ENCODE peak calls at places on chromosomes 3 and 15, in four cellular contexts. One of them, this sample, is unnamed.

GRCh38 chr3:32077260-32078084 is 28.9 kb upstream of the GPD1L start:
- DNase-seq in K562: no peak
- DNase-seq in GM12878: no peak
- DNase-seq in HepG2: peak; percentile 68
- DNase-seq in this sample: peak; percentile 14

GRCh38 chr3:35864871-35865270 is 225.5 kb downstream of the ARPP21 start:
- DNase-seq in K562: no peak
- DNase-seq in GM12878: no peak
- DNase-seq in HepG2: no peak
- DNase-seq in this sample: peak; percentile 40

GRCh38 chr3:59300727-59301134 is 250.9 kb upstream of the CFAP20DC start:
- DNase-seq in K562: no peak
- DNase-seq in GM12878: no peak
- DNase-seq in HepG2: no peak
- DNase-seq in this sample: no peak

GRCh38 chr15:22884344-22884743 is 45.9 kb downstream of the NIPA2 start:
- DNase-seq in K562: no peak
- DNase-seq in GM12878: no peak
- DNase-seq in HepG2: peak; percentile 7
- DNase-seq in this sample: peak; percentile 32

GRCh38 chr3:24678441-24678865 is 183.8 kb upstream of the THRB start:
- DNase-seq in K562: peak; percentile 15
- DNase-seq in GM12878: no peak
- DNase-seq in HepG2: no peak
- DNase-seq in this sample: no peak

GRCh38 chr3:127254730-127255129 is 33.1 kb downstream of the PRR20G start:
- DNase-seq in K562: peak; percentile 19
- DNase-seq in GM12878: no peak
- DNase-seq in HepG2: peak; percentile 16
- DNase-seq in this sample: peak; percentile 2

GRCh38 chr3:161770532-161771386 is 274.2 kb downstream of the OTOL1 start:
- DNase-seq in K562: no peak
- DNase-seq in GM12878: peak; percentile 69
- DNase-seq in HepG2: no peak
- DNase-seq in this sample: no peak

GRCh38 chr3:194585880-194586281 is 47.3 kb downstream of the TMEM44 start:
- DNase-seq in K562: peak; percentile 30
- DNase-seq in GM12878: no peak
- DNase-seq in HepG2: no peak
- DNase-seq in this sample: no peak

GRCh38 chr15:87971076-87971475 is 285.5 kb downstream of the NTRK3 start:
- DNase-seq in K562: no peak
- DNase-seq in GM12878: no peak
- DNase-seq in HepG2: no peak
- DNase-seq in this sample: no peak

GRCh38 chr15:30872341-30872748 is 31.4 kb upstream of the FAN1 start:
- DNase-seq in K562: no peak
- DNase-seq in GM12878: no peak
- DNase-seq in HepG2: no peak
- DNase-seq in this sample: no peak

GRCh38 chr3:138879541-138880380 is 45.0 kb upstream of the PIK3CB start:
- DNase-seq in K562: no peak
- DNase-seq in GM12878: no peak
- DNase-seq in HepG2: no peak
- DNase-seq in this sample: peak; percentile 27
- TF ChIP-seq JUNB in K562: no peak
- TF ChIP-seq JUNB in GM12878: no peak
- TF ChIP-seq JUNB in HepG2: no peak
- TF ChIP-seq JUNB in this sample: no peak

GRCh38 chr3:186194451-186194811 is 85.5 kb upstream of the ETV5 start:
- DNase-seq in K562: no peak
- DNase-seq in GM12878: no peak
- DNase-seq in HepG2: no peak
- DNase-seq in this sample: no peak

GRCh38 chr3:186198442-186198841 is 89.6 kb upstream of the ETV5 start:
- DNase-seq in K562: no peak
- DNase-seq in GM12878: no peak
- DNase-seq in HepG2: no peak
- DNase-seq in this sample: no peak

GRCh38 chr3:186192823-186193222 is 83.9 kb upstream of the ETV5 start:
- DNase-seq in K562: no peak
- DNase-seq in GM12878: no peak
- DNase-seq in HepG2: no peak
- DNase-seq in this sample: no peak

GRCh38 chr3:186189492-186189891 is 80.6 kb upstream of the ETV5 start:
- DNase-seq in K562: no peak
- DNase-seq in GM12878: no peak
- DNase-seq in HepG2: peak; percentile 11
- DNase-seq in this sample: no peak

DNA sequence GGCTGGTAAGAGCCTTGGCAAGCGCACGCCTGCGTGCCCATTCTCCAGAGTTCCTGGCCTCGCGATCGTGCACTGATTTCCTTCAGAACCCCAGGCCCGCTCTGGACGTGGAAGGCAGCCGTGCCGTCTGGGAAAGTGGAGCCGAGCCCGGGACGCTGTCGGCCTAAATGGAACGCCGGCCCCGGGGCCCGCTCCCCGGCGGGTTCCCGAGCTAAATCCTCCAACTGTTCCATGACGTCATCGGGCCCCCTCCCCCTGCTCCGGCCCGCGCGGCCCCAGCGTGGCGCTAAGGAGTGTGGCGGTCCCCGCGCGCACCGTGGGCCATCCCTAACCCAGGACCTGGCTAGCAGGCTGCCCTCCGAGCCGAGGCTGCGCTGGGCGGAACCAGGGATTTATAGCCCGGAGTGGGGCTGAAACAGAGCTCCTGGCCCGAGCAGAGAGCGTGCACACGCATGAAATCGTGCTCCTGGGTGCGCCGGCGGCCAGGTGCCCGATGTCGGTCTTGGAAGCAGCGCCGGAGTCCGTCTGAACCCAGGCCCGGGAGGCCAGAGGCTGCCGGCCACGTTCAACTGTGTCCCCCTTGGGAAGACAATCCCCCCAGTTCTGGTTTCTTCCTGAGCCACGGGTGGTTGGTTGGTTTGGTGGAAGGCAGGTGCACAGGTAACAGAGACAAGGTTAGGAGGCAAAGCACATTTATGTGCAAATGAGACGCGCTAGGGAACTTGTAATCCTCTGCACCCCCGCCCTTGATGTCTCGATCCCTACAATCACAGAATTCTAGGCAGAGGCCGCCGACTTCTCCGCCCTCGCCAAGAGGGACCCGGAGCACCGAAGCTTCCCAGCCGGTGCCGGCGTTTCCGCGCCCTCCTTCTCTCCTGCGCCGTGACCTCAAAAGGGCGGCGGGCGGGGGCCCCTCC is 84.9 kb upstream of the ETV5 start:
- DNase-seq in K562: no peak
- DNase-seq in GM12878: no peak
- DNase-seq in HepG2: no peak
- DNase-seq in this sample: peak; percentile 84
- TF ChIP-seq EZH2 in K562: no peak
- TF ChIP-seq EZH2 in GM12878: no peak
- TF ChIP-seq EZH2 in HepG2: no peak
- TF ChIP-seq EZH2 in this sample: peak; percentile 38

GRCh38 chr15:96323250-96324162 is 7.0 kb upstream of the NR2F2 start:
- DNase-seq in K562: no peak
- DNase-seq in GM12878: no peak
- DNase-seq in HepG2: no peak
- DNase-seq in this sample: peak; percentile 41
- TF ChIP-seq CREB1 in K562: no peak
- TF ChIP-seq CREB1 in GM12878: no peak
- TF ChIP-seq CREB1 in HepG2: no peak
- TF ChIP-seq CREB1 in this sample: no peak

GRCh38 chr3:14829811-14830210 is 11.0 kb downstream of the FGD5 start:
- DNase-seq in K562: no peak
- DNase-seq in GM12878: no peak
- DNase-seq in HepG2: no peak
- DNase-seq in this sample: no peak
- TF ChIP-seq JUNB in K562: no peak
- TF ChIP-seq JUNB in GM12878: no peak
- TF ChIP-seq JUNB in HepG2: no peak
- TF ChIP-seq JUNB in this sample: no peak

DNA sequence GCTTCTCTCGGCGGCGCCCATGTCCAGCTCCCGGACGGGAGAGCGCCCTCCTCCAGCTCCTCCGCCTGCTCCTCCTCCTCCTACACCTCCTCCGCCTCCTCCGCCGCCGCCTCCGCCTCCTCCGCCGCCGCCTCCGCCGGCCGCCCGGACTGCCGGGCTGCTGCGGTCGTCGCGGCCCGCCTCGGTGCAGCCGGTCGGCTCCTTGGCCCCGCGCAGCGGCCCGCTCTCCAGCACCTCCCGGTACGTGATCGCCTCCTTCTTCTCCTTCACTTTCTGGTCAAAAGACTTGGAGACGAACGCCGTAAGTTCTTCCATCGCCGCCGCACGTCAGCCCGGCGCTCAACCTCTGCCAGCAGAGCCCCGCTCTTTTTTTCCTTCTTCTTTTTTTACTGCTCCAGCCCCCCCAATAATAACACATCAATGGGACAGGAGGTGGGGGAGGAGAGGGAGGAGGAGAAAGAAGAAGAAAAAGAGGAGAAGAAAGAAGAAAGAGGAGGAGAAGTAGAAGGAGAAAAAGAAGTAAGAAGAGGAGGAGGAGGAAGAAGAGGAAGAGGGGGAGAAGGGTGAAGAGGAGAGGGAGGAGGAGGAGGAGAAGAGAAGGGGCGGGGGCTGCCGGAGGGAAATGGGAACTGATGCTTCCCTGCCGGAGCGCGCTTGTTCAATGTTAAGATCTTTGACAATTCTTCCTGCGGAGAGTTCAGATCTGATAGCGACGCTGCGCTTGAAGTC is at the start of gene SHOX2:
- DNase-seq in K562: peak; percentile 72
- DNase-seq in GM12878: no peak
- DNase-seq in HepG2: no peak
- DNase-seq in this sample: peak; percentile 78
- TF ChIP-seq EZH2 in K562: no peak
- TF ChIP-seq EZH2 in GM12878: no peak
- TF ChIP-seq EZH2 in HepG2: peak; percentile 60
- TF ChIP-seq EZH2 in this sample: peak; percentile 99

GRCh38 chr3:187999821-188000220 is 154.1 kb upstream of the LPP start:
- DNase-seq in K562: no peak
- DNase-seq in GM12878: no peak
- DNase-seq in HepG2: no peak
- DNase-seq in this sample: peak; percentile 16

GRCh38 chr3:187997490-187997889 is 156.5 kb upstream of the LPP start:
- DNase-seq in K562: no peak
- DNase-seq in GM12878: no peak
- DNase-seq in HepG2: no peak
- DNase-seq in this sample: no peak

GRCh38 chr3:187996609-187997008 is 157.3 kb upstream of the LPP start:
- DNase-seq in K562: no peak
- DNase-seq in GM12878: no peak
- DNase-seq in HepG2: no peak
- DNase-seq in this sample: no peak

GRCh38 chr3:187998611-187999010 is 155.3 kb upstream of the LPP start:
- DNase-seq in K562: no peak
- DNase-seq in GM12878: no peak
- DNase-seq in HepG2: no peak
- DNase-seq in this sample: no peak

DNA sequence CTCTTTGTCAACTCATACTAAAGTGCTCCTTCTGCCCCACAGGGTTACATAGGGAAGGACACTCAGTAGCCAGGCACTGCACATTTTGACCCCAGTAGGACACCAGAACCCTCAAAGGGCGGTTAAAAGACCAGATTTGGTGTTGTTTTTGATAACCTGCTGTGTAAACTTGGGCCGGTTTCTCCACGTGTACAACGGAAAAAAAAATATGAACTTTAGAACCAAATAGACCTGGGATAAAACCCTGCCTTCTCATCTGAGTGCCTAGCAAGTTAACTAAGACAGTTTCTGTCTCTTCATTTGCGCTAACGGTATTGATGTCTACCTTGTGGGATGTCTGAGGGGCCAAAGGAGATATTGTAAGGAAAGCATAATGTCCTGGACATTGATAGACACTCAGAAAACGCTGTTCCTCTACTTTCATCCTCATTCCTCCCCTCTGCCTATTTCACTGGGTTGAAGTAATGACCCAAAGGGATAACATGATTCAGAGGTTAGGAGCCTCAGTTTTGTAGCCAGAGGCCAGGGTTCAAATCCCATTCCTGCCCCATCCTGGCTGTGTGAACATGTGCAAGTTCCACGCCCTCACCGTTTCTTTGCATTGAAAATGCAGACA is 155.9 kb upstream of the LPP start:
- DNase-seq in K562: no peak
- DNase-seq in GM12878: no peak
- DNase-seq in HepG2: peak; percentile 94
- DNase-seq in this sample: no peak
- TF ChIP-seq CREB1 in K562: no peak
- TF ChIP-seq CREB1 in GM12878: no peak
- TF ChIP-seq CREB1 in HepG2: no peak
- TF ChIP-seq CREB1 in this sample: no peak

DNA sequence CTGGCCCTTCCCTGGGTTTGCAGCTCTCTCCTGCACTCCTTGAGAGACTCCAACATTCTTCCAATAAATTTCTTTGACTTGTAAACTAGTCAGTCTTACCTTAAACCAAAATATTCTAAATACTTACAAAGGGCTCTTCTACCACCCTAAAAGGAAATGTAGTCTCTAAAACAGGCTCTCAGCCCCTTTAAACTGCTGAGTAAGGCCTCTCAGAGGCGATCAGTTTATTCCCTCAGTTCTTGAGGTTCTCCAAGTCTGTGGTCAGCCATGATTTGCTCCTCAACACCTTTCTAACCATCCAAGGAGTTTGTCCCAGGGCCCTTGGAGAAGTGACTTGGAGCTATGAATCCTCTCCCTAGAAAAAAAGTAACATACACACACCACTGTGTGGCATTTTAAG is 64.8 kb downstream of the WHAMM start:
- DNase-seq in K562: no peak
- DNase-seq in GM12878: no peak
- DNase-seq in HepG2: no peak
- DNase-seq in this sample: no peak
- TF ChIP-seq JUNB in K562: no peak
- TF ChIP-seq JUNB in GM12878: no peak
- TF ChIP-seq JUNB in HepG2: no peak
- TF ChIP-seq JUNB in this sample: no peak

GRCh38 chr3:10505050-10505790 is at the start of gene ATP2B2:
- DNase-seq in K562: no peak
- DNase-seq in GM12878: no peak
- DNase-seq in HepG2: no peak
- DNase-seq in this sample: peak; percentile 77
- TF ChIP-seq EZH2 in K562: no peak
- TF ChIP-seq EZH2 in GM12878: no peak
- TF ChIP-seq EZH2 in HepG2: no peak
- TF ChIP-seq EZH2 in this sample: no peak

DNA sequence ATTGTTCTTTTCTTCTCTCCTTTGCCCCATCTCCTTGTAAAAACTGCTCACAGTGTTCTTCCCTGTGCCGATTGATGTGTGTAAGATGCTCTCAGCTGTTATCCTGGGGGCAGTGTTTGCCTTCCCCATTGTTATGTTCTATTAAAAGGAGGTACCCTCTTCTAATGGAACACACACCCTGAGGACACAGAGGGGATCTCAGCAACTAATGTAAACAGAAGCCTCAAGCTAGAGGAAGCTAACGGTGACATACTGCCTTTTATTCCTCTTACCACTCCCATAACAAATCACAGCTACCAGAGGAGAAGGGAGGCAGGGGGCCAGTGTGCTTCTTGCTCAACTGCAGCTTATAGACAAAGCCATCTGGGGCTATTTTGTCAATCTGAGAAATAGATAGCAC is 2.2 kb downstream of the TAGLN3 start:
- DNase-seq in K562: no peak
- DNase-seq in GM12878: no peak
- DNase-seq in HepG2: no peak
- DNase-seq in this sample: no peak
- TF ChIP-seq CREB1 in K562: no peak
- TF ChIP-seq CREB1 in GM12878: no peak
- TF ChIP-seq CREB1 in HepG2: no peak
- TF ChIP-seq CREB1 in this sample: no peak

GRCh38 chr3:190385835-190386688 is 1.9 kb upstream of the CLDN16 start:
- DNase-seq in K562: no peak
- DNase-seq in GM12878: no peak
- DNase-seq in HepG2: peak; percentile 53
- DNase-seq in this sample: no peak
- TF ChIP-seq JUNB in K562: no peak
- TF ChIP-seq JUNB in GM12878: no peak
- TF ChIP-seq JUNB in HepG2: no peak
- TF ChIP-seq JUNB in this sample: no peak